ENCODE peak calls at places on chromosomes 6 and 20, in four cellular contexts. H is GM12878, D is HepG2, O is K562. Q is an unnamed sample.

GRCh38 chr6:42336431-42336830 is 115.3 kb downstream of the TRERF1 start:
- DNase-seq in H (no peak), D (no peak), O (no peak), Q (no peak)

GRCh38 chr20:6058684-6059295 is 4.9 kb upstream of the LRRN4 start:
- DNase-seq in H (no peak), D (no peak), O (no peak), Q (no peak)

GRCh38 chr20:48607544-48607865 is 220.3 kb downstream of the PREX1 start:
- DNase-seq in H (no peak), D (no peak), O (no peak), Q (no peak)

GRCh38 chr20:24773751-24774201 is 175.3 kb upstream of the CST7 start:
- DNase-seq in H (peak; percentile 15), D (no peak), O (no peak), Q (no peak)

GRCh38 chr6:149820506-149820905 is 43.7 kb downstream of the LRP11 start:
- DNase-seq in H (no peak), D (no peak), O (peak; percentile 48), Q (no peak)

GRCh38 chr6:73652637-73653570 is 888 bp downstream of the SLC17A5 start:
- DNase-seq in H (peak; percentile 61), D (peak; percentile 80), O (peak; percentile 79), Q (peak; percentile 68)

GRCh38 chr6:90739339-90739738 is 152.5 kb upstream of the MAP3K7 start:
- DNase-seq in H (no peak), D (no peak), O (no peak), Q (no peak)

GRCh38 chr6:12245763-12246720 is 44.1 kb upstream of the EDN1 start:
- DNase-seq in H (no peak), D (no peak), O (no peak), Q (no peak)

GRCh38 chr6:3209114-3210023 is 18.1 kb downstream of the TUBB2B start:
- DNase-seq in H (peak; percentile 60), D (peak; percentile 88), O (peak; percentile 95), Q (peak; percentile 87)

GRCh38 chr20:11585752-11586352 is 331.8 kb upstream of the BTBD3 start:
- DNase-seq in H (no peak), D (peak; percentile 16), O (no peak), Q (no peak)

GRCh38 chr20:64232794-64233193 is 22.8 kb upstream of the PCMTD2 start:
- DNase-seq in H (no peak), D (no peak), O (no peak), Q (no peak)

GRCh38 chr6:151391021-151391470 is 313 bp downstream of the ZBTB2 start:
- DNase-seq in H (no peak), D (peak; percentile 52), O (peak; percentile 84), Q (no peak)

GRCh38 chr6:10460096-10460495 is 45.2 kb upstream of the TFAP2A start:
- DNase-seq in H (peak; percentile 82), D (no peak), O (no peak), Q (no peak)

GRCh38 chr6:162907876-162908481 is 180.2 kb downstream of the PACRG start:
- DNase-seq in H (no peak), D (peak; percentile 7), O (no peak), Q (no peak)

GRCh38 chr20:11891081-11891826 is 26.4 kb upstream of the BTBD3 start:
- DNase-seq in H (no peak), D (peak; percentile 80), O (peak; percentile 54), Q (no peak)

GRCh38 chr20:22578221-22579118 is 5.9 kb downstream of the FOXA2 start:
- DNase-seq in H (no peak), D (peak; percentile 76), O (no peak), Q (no peak)

GRCh38 chr20:35739294-35740163 is 2.5 kb downstream of the RBM39 start:
- DNase-seq in H (no peak), D (peak; percentile 57), O (no peak), Q (no peak)

GRCh38 chr20:50744143-50744792 is 12.9 kb downstream of the PARD6B start:
- DNase-seq in H (no peak), D (peak; percentile 96), O (peak; percentile 52), Q (no peak)
- TF ChIP-seq HDAC6 in H (no peak), D (no peak), O (no peak), Q (no peak)

GRCh38 chr20:19012671-19013070 is 199.1 kb downstream of the SCP2D1 start:
- DNase-seq in H (no peak), D (no peak), O (no peak), Q (peak; percentile 33)
- TF ChIP-seq HDAC6 in H (no peak), D (no peak), O (no peak), Q (no peak)

GRCh38 chr6:35686873-35687557 is 1.7 kb downstream of the FKBP5 start:
- DNase-seq in H (no peak), D (no peak), O (no peak), Q (no peak)

GRCh38 chr6:35686441-35686840 is 2.3 kb downstream of the FKBP5 start:
- DNase-seq in H (no peak), D (no peak), O (no peak), Q (no peak)

GRCh38 chr6:35681298-35681697 is 7.4 kb downstream of the FKBP5 start:
- DNase-seq in H (no peak), D (no peak), O (no peak), Q (no peak)

GRCh38 chr6:35679399-35679798 is 9.3 kb downstream of the FKBP5 start:
- DNase-seq in H (no peak), D (no peak), O (no peak), Q (no peak)

DNA sequence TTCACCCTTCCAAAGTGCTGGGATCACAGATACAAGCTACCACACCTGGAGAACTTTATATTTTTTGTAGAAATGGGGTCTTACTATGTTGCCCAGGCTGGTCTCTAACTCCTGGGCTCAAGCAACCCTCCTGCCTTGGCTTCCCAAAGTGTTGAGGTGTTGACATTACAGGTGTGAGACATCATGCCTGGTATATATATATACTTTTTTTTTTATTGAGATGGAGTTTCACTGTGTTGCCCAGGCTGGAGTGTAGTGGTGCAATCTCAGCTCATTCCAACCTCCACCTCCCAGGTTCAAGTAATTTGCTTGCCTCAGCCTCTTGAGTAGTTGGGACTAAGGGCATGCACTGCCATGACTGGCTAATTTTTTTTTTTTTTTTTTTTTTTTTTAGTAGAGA is 5.4 kb downstream of the FKBP5 start:
- DNase-seq in H (no peak), D (no peak), O (no peak), Q (no peak)
- TF ChIP-seq HDAC6 in H (no peak), D (no peak), O (no peak), Q (no peak)

GRCh38 chr20:1619861-1620444 is at the start of gene SIRPB1:
- DNase-seq in H (no peak), D (peak; percentile 0), O (peak; percentile 0), Q (no peak)

GRCh38 chr20:1624811-1625690 is 5.2 kb upstream of the SIRPB1 start:
- DNase-seq in H (no peak), D (no peak), O (no peak), Q (no peak)

GRCh38 chr20:1623501-1624250 is 3.9 kb upstream of the SIRPB1 start:
- DNase-seq in H (no peak), D (no peak), O (no peak), Q (no peak)

GRCh38 chr20:1618954-1619550 is 757 bp downstream of the SIRPB1 start:
- DNase-seq in H (no peak), D (peak; percentile 0), O (peak; percentile 0), Q (no peak)

DNA sequence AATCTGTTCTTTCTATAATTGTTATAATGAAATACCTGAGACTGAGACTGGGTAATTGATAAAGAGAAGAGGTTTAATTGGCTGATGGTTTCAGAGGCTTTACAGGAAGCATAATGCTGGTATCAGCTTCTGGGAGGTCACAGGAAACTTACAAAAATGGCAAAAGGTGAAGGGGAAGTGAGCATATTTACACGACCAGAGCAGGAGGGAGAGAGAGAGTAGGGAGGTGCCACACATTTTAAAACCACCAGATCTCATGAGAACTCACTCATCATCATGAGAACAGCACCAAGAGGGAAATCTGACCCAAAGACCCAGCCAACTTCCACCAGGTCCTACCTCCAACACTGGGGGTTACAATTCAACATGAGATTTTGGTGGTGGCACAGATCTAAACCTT is 2.6 kb upstream of the SIRPB1 start:
- DNase-seq in H (no peak), D (peak; percentile 0), O (no peak), Q (no peak)
- TF ChIP-seq HDAC6 in H (no peak), D (no peak), O (no peak), Q (no peak)

DNA sequence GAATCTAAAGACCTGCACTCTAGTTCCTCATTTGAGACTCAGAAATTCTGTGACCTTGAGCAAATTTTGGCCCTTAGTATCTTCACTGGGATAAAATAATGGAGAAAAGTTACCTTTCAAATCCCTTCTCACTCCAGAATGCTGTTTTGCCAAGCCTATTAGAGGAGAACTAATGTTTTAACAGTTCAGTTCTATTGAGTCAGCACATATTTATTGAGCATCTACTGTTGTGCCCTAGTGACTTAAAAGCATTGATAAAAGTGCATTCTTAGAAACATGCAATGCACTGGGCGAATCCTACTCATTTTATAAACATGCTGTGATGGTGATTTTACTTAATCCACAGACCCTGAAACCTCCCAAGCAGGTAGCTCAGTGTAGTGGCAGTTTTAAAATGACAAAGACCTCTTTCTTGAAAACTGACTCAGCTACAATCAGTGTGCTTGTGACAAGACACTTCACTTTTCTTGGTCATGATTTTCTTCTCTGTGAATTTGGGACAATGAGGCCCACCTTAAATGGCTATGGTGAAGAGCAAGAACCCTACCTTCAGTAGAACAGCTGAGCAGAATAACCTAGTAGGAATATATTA is 312.0 kb downstream of the ALDH8A1 start:
- DNase-seq in H (no peak), D (no peak), O (no peak), Q (no peak)
- TF ChIP-seq HDAC6 in H (no peak), D (no peak), O (no peak), Q (no peak)

GRCh38 chr20:32829291-32830005 is 9.7 kb downstream of the MAPRE1 start:
- DNase-seq in H (no peak), D (no peak), O (no peak), Q (no peak)

GRCh38 chr20:32828029-32828666 is 8.4 kb downstream of the MAPRE1 start:
- DNase-seq in H (no peak), D (no peak), O (no peak), Q (no peak)

GRCh38 chr20:32831982-32832381 is 12.2 kb downstream of the MAPRE1 start:
- DNase-seq in H (no peak), D (no peak), O (no peak), Q (no peak)

GRCh38 chr20:32832664-32833063 is 12.9 kb downstream of the MAPRE1 start:
- DNase-seq in H (no peak), D (no peak), O (no peak), Q (no peak)

DNA sequence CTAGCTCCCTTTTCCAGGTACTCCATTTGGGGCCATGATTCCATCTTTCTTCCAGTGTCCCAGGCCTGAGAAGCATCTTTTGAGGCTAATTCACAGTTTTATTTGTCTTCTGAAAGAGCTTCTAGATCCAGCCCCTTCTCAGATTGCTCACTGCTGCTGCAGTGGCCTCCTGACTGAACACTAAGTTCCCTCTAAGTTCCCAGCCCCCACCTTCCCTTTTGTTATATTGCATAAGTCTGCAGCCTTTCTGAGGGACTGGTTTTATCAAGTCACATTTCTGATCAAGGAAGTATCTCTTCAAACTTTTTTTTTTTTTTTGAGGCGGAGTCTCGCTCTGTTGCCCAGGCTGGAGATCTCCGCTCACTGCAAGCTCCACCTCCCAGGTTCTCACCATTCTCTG is 10.7 kb downstream of the MAPRE1 start:
- DNase-seq in H (no peak), D (no peak), O (no peak), Q (no peak)
- TF ChIP-seq HDAC6 in H (no peak), D (no peak), O (no peak), Q (no peak)